ENCODE peak calls at places on chromosomes 1 and 21, in seven cellular contexts. One of them, this sample, is unnamed.

GRCh38 chr1:93805027-93805426 is 74.0 kb downstream of the DNTTIP2 start:
- DNase-seq in brain pericyte: no peak
- DNase-seq in Panc1: no peak
- DNase-seq in HTR-8/SVneo: no peak
- DNase-seq in activated CD8-positive, alpha-beta T cell treated with anti-CD3 and anti-CD28 coated beads, Interleukin-2, amount 10 ng/mL, durations not matched to agents 7 days and 5 days: no peak
- DNase-seq in NCI-H146: no peak
- DNase-seq in Jurkat, Clone E6-1: no peak
- DNase-seq in this sample: no peak

GRCh38 chr21:42614811-42615342 is 38.5 kb upstream of the PDE9A start:
- DNase-seq in brain pericyte: no peak
- DNase-seq in Panc1: no peak
- DNase-seq in HTR-8/SVneo: peak
- DNase-seq in activated CD8-positive, alpha-beta T cell treated with anti-CD3 and anti-CD28 coated beads, Interleukin-2, amount 10 ng/mL, durations not matched to agents 7 days and 5 days: peak
- DNase-seq in NCI-H146: peak
- DNase-seq in Jurkat, Clone E6-1: peak
- DNase-seq in this sample: peak

GRCh38 chr1:91579658-91580228 is 79.1 kb downstream of the CDC7 start:
- DNase-seq in brain pericyte: no peak
- DNase-seq in Panc1: no peak
- DNase-seq in HTR-8/SVneo: no peak
- DNase-seq in activated CD8-positive, alpha-beta T cell treated with anti-CD3 and anti-CD28 coated beads, Interleukin-2, amount 10 ng/mL, durations not matched to agents 7 days and 5 days: no peak
- DNase-seq in NCI-H146: no peak
- DNase-seq in Jurkat, Clone E6-1: no peak
- DNase-seq in this sample: no peak

GRCh38 chr1:32724678-32725594 is 22.4 kb upstream of the SYNC start:
- DNase-seq in brain pericyte: peak
- DNase-seq in Panc1: no peak
- DNase-seq in HTR-8/SVneo: peak
- DNase-seq in activated CD8-positive, alpha-beta T cell treated with anti-CD3 and anti-CD28 coated beads, Interleukin-2, amount 10 ng/mL, durations not matched to agents 7 days and 5 days: no peak
- DNase-seq in NCI-H146: no peak
- DNase-seq in Jurkat, Clone E6-1: peak
- DNase-seq in this sample: peak

GRCh38 chr1:97006044-97006676 is 284.6 kb downstream of the PTBP2 start:
- DNase-seq in brain pericyte: peak
- DNase-seq in Panc1: no peak
- DNase-seq in HTR-8/SVneo: peak
- DNase-seq in activated CD8-positive, alpha-beta T cell treated with anti-CD3 and anti-CD28 coated beads, Interleukin-2, amount 10 ng/mL, durations not matched to agents 7 days and 5 days: no peak
- DNase-seq in NCI-H146: no peak
- DNase-seq in Jurkat, Clone E6-1: no peak
- DNase-seq in this sample: no peak

GRCh38 chr1:187237542-187237941 is 408.8 kb downstream of the PLA2G4A start:
- DNase-seq in brain pericyte: no peak
- DNase-seq in Panc1: no peak
- DNase-seq in HTR-8/SVneo: no peak
- DNase-seq in activated CD8-positive, alpha-beta T cell treated with anti-CD3 and anti-CD28 coated beads, Interleukin-2, amount 10 ng/mL, durations not matched to agents 7 days and 5 days: no peak
- DNase-seq in NCI-H146: no peak
- DNase-seq in Jurkat, Clone E6-1: no peak
- DNase-seq in this sample: no peak

GRCh38 chr21:44962481-44962966 is 22.7 kb downstream of the SLX9 start:
- DNase-seq in brain pericyte: peak
- DNase-seq in Panc1: no peak
- DNase-seq in HTR-8/SVneo: peak
- DNase-seq in activated CD8-positive, alpha-beta T cell treated with anti-CD3 and anti-CD28 coated beads, Interleukin-2, amount 10 ng/mL, durations not matched to agents 7 days and 5 days: no peak
- DNase-seq in NCI-H146: no peak
- DNase-seq in Jurkat, Clone E6-1: no peak
- DNase-seq in this sample: no peak

GRCh38 chr1:19661721-19662228 is 2.9 kb upstream of the HTR6 start:
- DNase-seq in brain pericyte: no peak
- DNase-seq in Panc1: no peak
- DNase-seq in HTR-8/SVneo: no peak
- DNase-seq in activated CD8-positive, alpha-beta T cell treated with anti-CD3 and anti-CD28 coated beads, Interleukin-2, amount 10 ng/mL, durations not matched to agents 7 days and 5 days: peak
- DNase-seq in NCI-H146: peak
- DNase-seq in Jurkat, Clone E6-1: peak
- DNase-seq in this sample: no peak

GRCh38 chr1:180988221-180988826 is 34.3 kb downstream of the STX6 start:
- DNase-seq in brain pericyte: no peak
- DNase-seq in Panc1: no peak
- DNase-seq in HTR-8/SVneo: no peak
- DNase-seq in activated CD8-positive, alpha-beta T cell treated with anti-CD3 and anti-CD28 coated beads, Interleukin-2, amount 10 ng/mL, durations not matched to agents 7 days and 5 days: no peak
- DNase-seq in NCI-H146: peak
- DNase-seq in Jurkat, Clone E6-1: no peak
- DNase-seq in this sample: no peak

GRCh38 chr21:24895885-24896734 is 711.2 kb downstream of the MRPL39 start:
- DNase-seq in brain pericyte: no peak
- DNase-seq in Panc1: no peak
- DNase-seq in HTR-8/SVneo: no peak
- DNase-seq in activated CD8-positive, alpha-beta T cell treated with anti-CD3 and anti-CD28 coated beads, Interleukin-2, amount 10 ng/mL, durations not matched to agents 7 days and 5 days: no peak
- DNase-seq in NCI-H146: peak
- DNase-seq in Jurkat, Clone E6-1: no peak
- DNase-seq in this sample: no peak

GRCh38 chr1:119978018-119978505 is 81.7 kb upstream of the ADAM30 start:
- DNase-seq in brain pericyte: no peak
- DNase-seq in Panc1: no peak
- DNase-seq in HTR-8/SVneo: no peak
- DNase-seq in activated CD8-positive, alpha-beta T cell treated with anti-CD3 and anti-CD28 coated beads, Interleukin-2, amount 10 ng/mL, durations not matched to agents 7 days and 5 days: no peak
- DNase-seq in NCI-H146: no peak
- DNase-seq in Jurkat, Clone E6-1: no peak
- DNase-seq in this sample: no peak

GRCh38 chr1:20470174-20470573 is 15.8 kb downstream of the CAMK2N1 start:
- DNase-seq in brain pericyte: no peak
- DNase-seq in Panc1: no peak
- DNase-seq in HTR-8/SVneo: no peak
- DNase-seq in activated CD8-positive, alpha-beta T cell treated with anti-CD3 and anti-CD28 coated beads, Interleukin-2, amount 10 ng/mL, durations not matched to agents 7 days and 5 days: no peak
- DNase-seq in NCI-H146: peak
- DNase-seq in Jurkat, Clone E6-1: no peak
- DNase-seq in this sample: no peak

GRCh38 chr21:34924194-34924593 is 124.9 kb downstream of the RUNX1 start:
- DNase-seq in brain pericyte: no peak
- DNase-seq in Panc1: no peak
- DNase-seq in HTR-8/SVneo: no peak
- DNase-seq in activated CD8-positive, alpha-beta T cell treated with anti-CD3 and anti-CD28 coated beads, Interleukin-2, amount 10 ng/mL, durations not matched to agents 7 days and 5 days: no peak
- DNase-seq in NCI-H146: no peak
- DNase-seq in Jurkat, Clone E6-1: no peak
- DNase-seq in this sample: no peak

This sample was measured in activated T-cell treated with anti-CD3 and anti-CD28 coated beads for 24 hours.